ENCODE peak calls at places on chromosomes 5 and 9, in ten cellular contexts. K is heart right ventricle; Z is heart left ventricle; E is Peyer's patch; P is CD8-positive, alpha-beta memory T cell; L is HCT116; C is adrenal gland; A is cardiac muscle cell; F is breast epithelium; V is mammary epithelial cell. I is an unnamed sample.

GRCh38 chr9:131874447-131874846 is 134.6 kb upstream of the RAPGEF1 start:
- DNase-seq in K (no peak), Z (no peak), E (no peak), P (no peak), L (no peak), C (no peak), A (no peak), F (no peak), V (no peak), I (no peak)

GRCh38 chr5:65047948-65048690 is 279.4 kb downstream of the CWC27 start:
- DNase-seq in K (no peak), Z (no peak), E (no peak), P (no peak), L (no peak), C (no peak), A (no peak), F (no peak), V (no peak), I (no peak)

GRCh38 chr5:56026863-56027300 is 32.1 kb upstream of the IL6ST start:
- DNase-seq in K (no peak), Z (no peak), E (no peak), P (no peak), L (no peak), C (no peak), A (peak; percentile 86), F (no peak), V (peak; percentile 80), I (no peak)

GRCh38 chr9:14956162-14956561 is 45.9 kb upstream of the FREM1 start:
- DNase-seq in K (no peak), Z (no peak), E (no peak), P (no peak), L (no peak), C (no peak), A (peak; percentile 17), F (no peak), V (no peak), I (no peak)

GRCh38 chr9:33198163-33198562 is 31.0 kb upstream of the B4GALT1 start:
- DNase-seq in K (peak; percentile 57), Z (peak; percentile 67), E (no peak), P (no peak), L (no peak), C (no peak), A (peak; percentile 93), F (peak; percentile 44), V (no peak), I (no peak)

GRCh38 chr9:87662808-87663528 is 63.0 kb upstream of the CTSL start:
- DNase-seq in K (peak; percentile 84), Z (peak; percentile 86), E (peak; percentile 31), P (no peak), L (peak; percentile 51), C (peak; percentile 61), A (peak; percentile 85), F (peak; percentile 39), V (peak; percentile 78), I (peak; percentile 91)

GRCh38 chr5:10977011-10977410 is 216.0 kb upstream of the DAP start:
- DNase-seq in K (no peak), Z (no peak), E (no peak), P (no peak), L (no peak), C (peak; percentile 22), A (no peak), F (no peak), V (no peak), I (no peak)

GRCh38 chr9:105608685-105609598 is 51.0 kb downstream of the FKTN start:
- DNase-seq in K (no peak), Z (no peak), E (no peak), P (peak; percentile 12), L (peak; percentile 48), C (no peak), A (peak; percentile 68), F (no peak), V (peak; percentile 34), I (no peak)

GRCh38 chr9:76691761-76692313 is 72.4 kb upstream of the PCA3 start:
- DNase-seq in K (no peak), Z (no peak), E (no peak), P (no peak), L (no peak), C (no peak), A (peak; percentile 38), F (no peak), V (no peak), I (no peak)

GRCh38 chr5:5683174-5683573 is 260.7 kb downstream of the ICE1 start:
- DNase-seq in K (no peak), Z (no peak), E (no peak), P (no peak), L (no peak), C (no peak), A (no peak), F (no peak), V (no peak), I (no peak)

GRCh38 chr9:37324691-37325490 is 97.6 kb upstream of the GRHPR start:
- DNase-seq in K (no peak), Z (no peak), E (no peak), P (no peak), L (no peak), C (no peak), A (no peak), F (no peak), V (no peak), I (no peak)

GRCh38 chr9:113634597-113635515 is 171.3 kb downstream of the RGS3 start:
- DNase-seq in K (no peak), Z (peak; percentile 14), E (no peak), P (no peak), L (no peak), C (peak; percentile 7), A (no peak), F (no peak), V (no peak), I (peak; percentile 19)

GRCh38 chr9:113633782-113634596 is 170.5 kb downstream of the RGS3 start:
- DNase-seq in K (no peak), Z (peak; percentile 36), E (no peak), P (no peak), L (no peak), C (peak; percentile 11), A (no peak), F (no peak), V (no peak), I (peak; percentile 39)

GRCh38 chr9:113636693-113637092 is 173.2 kb downstream of the RGS3 start:
- DNase-seq in K (no peak), Z (no peak), E (no peak), P (no peak), L (no peak), C (peak; percentile 0), A (no peak), F (no peak), V (no peak), I (peak; percentile 5)

GRCh38 chr9:113636165-113636564 is 172.6 kb downstream of the RGS3 start:
- DNase-seq in K (no peak), Z (peak; percentile 55), E (no peak), P (no peak), L (no peak), C (peak; percentile 1), A (no peak), F (no peak), V (no peak), I (peak; percentile 52)

DNA sequence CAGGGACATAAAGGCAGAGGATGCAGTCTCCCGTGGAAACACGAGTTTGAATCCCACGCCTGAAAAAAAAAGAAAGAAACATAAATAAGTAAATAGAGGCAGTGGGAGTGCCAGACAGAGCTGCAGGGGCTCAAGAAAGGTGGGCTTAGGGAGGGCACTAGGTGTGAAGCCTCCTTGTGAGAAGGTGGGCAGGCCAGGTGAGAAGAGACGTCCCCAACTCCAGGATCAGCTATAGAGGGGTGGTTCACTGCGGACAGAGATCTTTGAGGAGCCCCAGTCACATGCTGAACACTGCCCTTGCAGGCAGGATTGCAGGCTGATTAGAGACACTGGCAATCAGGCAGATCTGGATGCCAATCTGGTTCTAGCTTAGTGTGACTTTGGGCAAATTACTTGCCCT is 172.1 kb downstream of the RGS3 start:
- DNase-seq in K (no peak), Z (no peak), E (no peak), P (no peak), L (no peak), C (peak; percentile 2), A (no peak), F (no peak), V (no peak), I (peak; percentile 25)
- H3K4me1 ChIP-seq in K (peaks cover 40% of the 10 kb centered on the region), Z (peaks cover 37% of the 10 kb centered on the region), E (no peaks in the 10 kb centered on the region), P (no peaks in the 10 kb centered on the region), L (no peaks in the 10 kb centered on the region), C (no peaks in the 10 kb centered on the region), A (peaks cover 44% of the 10 kb centered on the region), F (no peaks in the 10 kb centered on the region), V (no peaks in the 10 kb centered on the region), I (no peaks in the 10 kb centered on the region)

GRCh38 chr5:159765760-159766517 is 150.3 kb upstream of the ADRA1B start:
- DNase-seq in K (no peak), Z (no peak), E (no peak), P (no peak), L (no peak), C (no peak), A (peak; percentile 10), F (no peak), V (no peak), I (no peak)

GRCh38 chr5:159763564-159763963 is 152.7 kb upstream of the ADRA1B start:
- DNase-seq in K (no peak), Z (no peak), E (no peak), P (no peak), L (no peak), C (no peak), A (peak; percentile 26), F (no peak), V (no peak), I (no peak)

GRCh38 chr5:159765034-159765433 is 151.2 kb upstream of the ADRA1B start:
- DNase-seq in K (no peak), Z (no peak), E (no peak), P (no peak), L (no peak), C (no peak), A (peak; percentile 29), F (no peak), V (no peak), I (no peak)

GRCh38 chr5:159762921-159763320 is 153.4 kb upstream of the ADRA1B start:
- DNase-seq in K (no peak), Z (no peak), E (no peak), P (no peak), L (no peak), C (no peak), A (peak; percentile 64), F (no peak), V (no peak), I (no peak)

GRCh38 chr5:159764283-159764927 is 151.9 kb upstream of the ADRA1B start:
- DNase-seq in K (no peak), Z (no peak), E (no peak), P (no peak), L (no peak), C (peak; percentile 51), A (peak; percentile 97), F (no peak), V (no peak), I (no peak)
- H3K27ac ChIP-seq in K (no peak overlapping the region), Z (peak overlapping the region; percentile 31), E (no peak overlapping the region), P (no peak overlapping the region), L (no peak overlapping the region), C (peak overlapping the region; percentile 46), A (no peak overlapping the region), F (no peak overlapping the region), V (no peak overlapping the region), I (peak overlapping the region; percentile 55)

GRCh38 chr5:176775409-176775808 is 35.0 kb upstream of the UNC5A start:
- DNase-seq in K (no peak), Z (no peak), E (no peak), P (no peak), L (no peak), C (no peak), A (no peak), F (no peak), V (no peak), I (no peak)
- H3K27me3 ChIP-seq in K (peaks cover 66% of the 10 kb centered on the region), Z (peaks cover 21% of the 10 kb centered on the region), E (no peaks in the 10 kb centered on the region), P (no peaks in the 10 kb centered on the region), L (no peaks in the 10 kb centered on the region), C (peaks cover 3% of the 10 kb centered on the region), A (no peaks in the 10 kb centered on the region), F (peaks cover 35% of the 10 kb centered on the region), V (no peaks in the 10 kb centered on the region), I (peaks cover 6% of the 10 kb centered on the region)

GRCh38 chr5:139565411-139566305 is 4.5 kb downstream of the UBE2D2 start:
- DNase-seq in K (no peak), Z (no peak), E (peak; percentile 83), P (peak; percentile 72), L (no peak), C (peak; percentile 46), A (peak; percentile 52), F (no peak), V (no peak), I (peak; percentile 9)
- H3K4me1 ChIP-seq in K (peaks cover 82% of the 10 kb centered on the region), Z (peaks cover 65% of the 10 kb centered on the region), E (peaks cover 35% of the 10 kb centered on the region), P (peaks cover 81% of the 10 kb centered on the region), L (peaks cover 8% of the 10 kb centered on the region), C (peaks cover 19% of the 10 kb centered on the region), A (peaks cover 32% of the 10 kb centered on the region), F (peaks cover 3% of the 10 kb centered on the region), V (peaks cover 4% of the 10 kb centered on the region), I (peaks cover 46% of the 10 kb centered on the region)

I was measured in upper lobe of right lung.